ENCODE peak calls at places on chromosome 6, in four cellular contexts. V is progenitor cell of endocrine pancreas; T is CD8-positive, alpha-beta T cell; E is mucosa of descending colon. G is an unnamed sample.
A peak's percentile ranks its signal among the peaks of the same experiment; 100 is the strongest.

GRCh38 chr6:19841181-19841580 is 4.0 kb downstream of the ID4 start:
- DNase-seq in T (no peak), E (no peak), V (no peak), G (no peak)

GRCh38 chr6:117328005-117328389 is 62.6 kb downstream of the VGLL2 start:
- DNase-seq in E (no peak), T (no peak), V (no peak), G (no peak)

GRCh38 chr6:121794630-121795029 is 359.2 kb downstream of the GJA1 start:
- DNase-seq in E (no peak), V (no peak), T (no peak), G (no peak)

GRCh38 chr6:76876922-76877553 is 586.3 kb downstream of the HTR1B start:
- DNase-seq in V (peak; percentile 43), E (peak; percentile 87), T (no peak), G (peak; percentile 69)

GRCh38 chr6:159753081-159753872 is 8.6 kb upstream of the ACAT2 start:
- DNase-seq in E (no peak), T (no peak), V (no peak), G (no peak)

GRCh38 chr6:132977413-132977812 is 163.0 kb downstream of the RPS12 start:
- DNase-seq in V (no peak), E (no peak), T (no peak), G (no peak)

GRCh38 chr6:36692861-36693702 is 4.5 kb upstream of the RAB44 start:
- DNase-seq in E (peak; percentile 44), V (no peak), T (no peak), G (no peak)

GRCh38 chr6:142013286-142013685 is 119.4 kb upstream of the GJE1 start:
- DNase-seq in V (no peak), E (no peak), T (no peak), G (no peak)

GRCh38 chr6:154297711-154298110 is 58.9 kb downstream of the IPCEF1 start:
- DNase-seq in T (no peak), E (no peak), V (no peak), G (no peak)

GRCh38 chr6:56370127-56370540 is 122.8 kb upstream of the COL21A1 start:
- DNase-seq in E (peak; percentile 76), T (no peak), V (peak; percentile 19), G (peak; percentile 33)

GRCh38 chr6:42979523-42980177 is 669 bp upstream of the PEX6 start:
- DNase-seq in E (peak; percentile 14), T (no peak), V (no peak), G (no peak)

GRCh38 chr6:16639689-16640480 is 121.4 kb downstream of the ATXN1 start:
- DNase-seq in V (no peak), T (no peak), E (no peak), G (no peak)

GRCh38 chr6:54710430-54710829 is 136.1 kb upstream of the FAM83B start:
- DNase-seq in V (no peak), T (no peak), E (no peak), G (no peak)

GRCh38 chr6:23349521-23350147 is 776.4 kb upstream of the NRSN1 start:
- DNase-seq in T (no peak), E (no peak), V (no peak), G (no peak)

GRCh38 chr6:501891-502601 is 110.5 kb downstream of the IRF4 start:
- DNase-seq in E (peak; percentile 19), V (no peak), T (no peak), G (no peak)

GRCh38 chr6:134035823-134036296 is 16.6 kb downstream of the SLC2A12 start:
- DNase-seq in E (peak; percentile 47), T (no peak), V (no peak), G (no peak)

GRCh38 chr6:27303613-27304272 is 8.3 kb downstream of the POM121L2 start:
- DNase-seq in V (no peak), E (no peak), T (no peak), G (no peak)

GRCh38 chr6:10412948-10413849 is 1.7 kb downstream of the TFAP2A start:
- DNase-seq in T (no peak), E (no peak), V (no peak), G (peak; percentile 45)

GRCh38 chr6:149752600-149752999 is 3.1 kb downstream of the PCMT1 start:
- DNase-seq in E (no peak), V (no peak), T (no peak), G (no peak)

GRCh38 chr6:83185096-83185495 is 8.0 kb downstream of the PGM3 start:
- DNase-seq in V (no peak), E (no peak), T (no peak), G (no peak)

GRCh38 chr6:97765480-97765879 is 482.5 kb upstream of the MMS22L start:
- DNase-seq in E (no peak), T (no peak), V (no peak), G (no peak)

GRCh38 chr6:110822248-110822647 is 7.0 kb upstream of the CDK19 start:
- DNase-seq in E (no peak), T (no peak), V (no peak), G (no peak)

GRCh38 chr6:4844108-4844507 is 67.9 kb downstream of the CDYL start:
- DNase-seq in V (no peak), E (no peak), T (no peak), G (peak; percentile 36)

GRCh38 chr6:73798592-73798991 is 102.6 kb downstream of the CD109 start:
- DNase-seq in E (peak; percentile 30), V (no peak), T (no peak), G (no peak)

GRCh38 chr6:99521557-99522286 is 6.5 kb upstream of the USP45 start:
- DNase-seq in E (peak; percentile 11), T (no peak), V (no peak), G (no peak)

DNA sequence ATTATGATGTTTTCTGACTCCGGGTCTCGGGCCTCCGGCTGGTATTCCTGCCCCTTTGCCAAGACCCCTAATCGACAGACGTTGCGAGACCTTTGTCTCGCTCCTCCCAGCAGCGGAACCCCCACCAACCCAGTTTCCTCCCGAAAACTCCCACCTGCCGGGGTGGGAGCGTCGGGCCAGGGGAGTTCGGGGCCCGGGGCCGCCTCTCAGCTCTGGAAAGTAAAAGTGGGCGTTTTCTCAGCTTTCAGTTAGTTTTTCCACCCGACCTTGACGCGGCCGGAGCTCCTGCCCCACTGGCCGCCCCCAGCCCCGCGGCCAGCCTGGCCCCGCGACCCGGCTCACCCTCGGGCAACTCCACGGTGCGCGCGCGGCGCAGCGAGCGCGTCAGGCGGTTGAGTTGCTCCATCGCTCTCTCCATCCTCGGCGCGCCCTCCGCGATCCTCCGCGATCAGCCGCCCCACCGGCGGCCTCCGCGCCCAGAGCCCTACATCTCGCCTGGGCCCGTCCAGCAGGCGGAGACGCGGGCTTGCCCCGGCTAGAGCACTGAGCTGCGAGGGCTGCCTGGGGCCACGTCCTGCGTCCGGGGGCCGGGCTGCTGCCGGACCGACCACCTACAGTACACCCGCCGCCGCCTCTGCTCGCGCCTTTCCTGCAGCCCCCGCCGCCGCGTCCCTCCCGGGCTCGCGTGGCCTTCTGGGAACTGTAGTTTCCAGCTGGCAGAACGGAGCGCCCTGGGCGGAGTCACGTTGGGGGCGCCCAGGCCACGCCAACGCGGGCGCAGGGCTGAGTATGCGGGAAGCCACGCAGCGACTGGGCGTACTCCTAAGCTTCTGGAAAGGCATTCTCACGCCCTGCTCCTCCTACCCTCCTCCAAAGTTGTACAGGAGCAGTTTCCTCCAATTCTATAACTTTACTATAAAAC is at the start of gene HACE1:
- DNase-seq in T (peak; percentile 81), E (peak; percentile 92), V (peak; percentile 81), G (peak; percentile 95)
- TF ChIP-seq CTCF in T (no peak), E (peak; percentile 19), V (peak; percentile 40), G (peak; percentile 19)

GRCh38 chr6:139117734-139118133 is 17.1 kb upstream of the HECA start:
- DNase-seq in T (no peak), E (no peak), V (no peak), G (no peak)
- TF ChIP-seq CTCF in T (no peak), E (no peak), V (no peak), G (no peak)

DNA sequence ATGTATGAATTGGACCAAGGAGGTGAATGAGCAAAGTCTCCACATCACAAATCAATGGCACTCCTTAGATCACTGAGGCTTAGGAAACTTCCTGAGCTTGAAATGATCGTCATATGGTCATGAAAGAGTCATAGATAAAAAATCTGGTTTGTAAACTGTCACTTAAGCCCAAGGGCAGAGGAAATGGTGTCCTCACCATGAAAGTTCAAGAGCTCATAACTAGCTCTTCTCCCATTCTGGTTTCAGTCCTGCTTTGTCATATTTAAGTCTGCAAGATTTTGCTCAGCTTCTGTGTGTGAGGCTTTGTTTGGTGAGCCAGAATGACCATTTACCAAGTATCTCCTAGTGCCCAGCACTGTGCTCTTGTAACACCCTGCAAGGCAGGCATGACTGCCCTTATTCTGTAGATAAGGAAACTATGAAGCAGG is 60.5 kb downstream of the GJA10 start:
- DNase-seq in V (no peak), T (no peak), E (no peak), G (no peak)
- TF ChIP-seq CTCF in V (no peak), T (no peak), E (no peak), G (no peak)

GRCh38 chr6:91486200-91486599 is 899.3 kb upstream of the MAP3K7 start:
- DNase-seq in E (no peak), T (no peak), V (no peak), G (no peak)

GRCh38 chr6:91482498-91482897 is 895.6 kb upstream of the MAP3K7 start:
- DNase-seq in T (no peak), E (no peak), V (no peak), G (no peak)

GRCh38 chr6:91483415-91483814 is 896.5 kb upstream of the MAP3K7 start:
- DNase-seq in E (no peak), V (no peak), T (no peak), G (no peak)

GRCh38 chr6:91487729-91488392 is 901.0 kb upstream of the MAP3K7 start:
- DNase-seq in T (no peak), V (no peak), E (no peak), G (no peak)

GRCh38 chr6:91485047-91485446 is 898.2 kb upstream of the MAP3K7 start:
- DNase-seq in V (no peak), T (no peak), E (peak; percentile 18), G (no peak)
- TF ChIP-seq CTCF in V (no peak), T (no peak), E (no peak), G (no peak)

GRCh38 chr6:169640347-169640972 is 61.4 kb downstream of the WDR27 start:
- DNase-seq in V (no peak), T (no peak), E (no peak), G (no peak)
- TF ChIP-seq CTCF in V (no peak), T (no peak), E (no peak), G (no peak)

GRCh38 chr6:70547313-70547712 is 19.4 kb upstream of the SDHAF4 start:
- DNase-seq in T (no peak), E (no peak), V (no peak), G (no peak)
- TF ChIP-seq CTCF in T (no peak), E (no peak), V (peak; percentile 51), G (no peak)

DNA sequence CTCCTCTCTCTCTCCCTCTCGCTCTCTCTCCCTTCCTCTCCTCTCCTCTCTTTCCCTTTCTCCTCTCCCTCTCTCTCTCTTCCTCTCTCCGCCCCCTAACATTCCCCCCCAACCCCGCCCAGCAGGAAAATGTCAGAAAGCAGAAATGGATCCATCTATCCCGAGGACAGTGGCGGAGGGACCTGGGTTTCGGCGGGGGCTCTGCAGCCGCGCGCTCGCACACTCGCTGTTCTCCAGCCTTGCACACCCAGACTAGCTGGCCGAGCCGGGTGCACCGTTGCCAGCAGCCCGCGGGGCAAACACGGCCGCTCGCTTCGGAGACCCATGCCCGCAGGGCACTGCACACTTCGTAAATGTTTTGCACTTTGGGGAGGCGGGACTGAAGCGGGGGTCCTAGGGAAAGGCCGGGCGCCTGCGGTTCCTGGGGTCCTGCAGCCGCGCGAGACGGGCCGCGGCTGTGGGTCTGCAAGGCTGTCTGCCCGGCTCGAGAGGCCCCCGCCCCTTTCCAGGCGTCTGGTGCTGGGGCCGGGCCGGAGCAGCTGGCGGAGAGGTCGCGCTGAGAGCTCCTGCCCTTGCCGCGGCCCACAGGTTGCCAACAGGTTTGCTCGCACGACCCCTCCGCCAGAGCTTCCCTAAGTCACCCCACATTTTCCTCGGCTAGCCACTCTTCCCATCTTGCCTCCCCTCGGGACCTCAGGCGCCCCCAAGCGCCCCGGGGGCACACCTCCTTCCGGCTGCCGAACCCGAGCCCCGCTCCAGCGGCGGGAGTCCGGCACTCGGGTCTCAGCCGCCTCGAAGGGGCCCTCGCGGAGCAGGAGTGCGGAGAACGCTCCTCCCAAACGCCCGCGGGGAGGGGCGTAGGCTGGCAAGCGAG is 818 bp upstream of the MDGA1 start:
- DNase-seq in E (no peak), T (peak; percentile 37), V (peak; percentile 42), G (peak; percentile 76)
- TF ChIP-seq CTCF in E (no peak), T (no peak), V (peak; percentile 15), G (no peak)